ENCODE peak calls at places on chromosomes 4 and X, in five cellular contexts. C, U, E, G and L are unnamed samples.

GRCh38 chrX:27463187-27463586 is at the start of gene PPP4R3C:
- DNase-seq in U (no peak), G (no peak), E (no peak), C (no peak), L (no peak)

GRCh38 chr4:55768291-55768690 is 51.3 kb upstream of the EXOC1L start:
- DNase-seq in E (peak), U (no peak), C (peak), G (no peak), L (peak)

GRCh38 chr4:3452376-3452775 is 10.6 kb downstream of the HGFAC start:
- DNase-seq in G (no peak), E (peak), C (peak), U (no peak), L (peak)

GRCh38 chr4:178309890-178310289 is 867.7 kb upstream of the AGA start:
- DNase-seq in E (no peak), U (no peak), C (no peak), G (no peak), L (no peak)

GRCh38 chr4:10619855-10620254 is 64.7 kb downstream of the CLNK start:
- DNase-seq in C (no peak), U (no peak), E (no peak), G (no peak), L (no peak)

GRCh38 chr4:8579526-8580320 is 469 bp upstream of the GPR78 start:
- DNase-seq in C (no peak), U (no peak), E (no peak), G (no peak), L (no peak)

GRCh38 chr4:109826719-109827118 is 1.1 kb upstream of the RRH start:
- DNase-seq in U (no peak), G (peak), C (peak), E (peak), L (peak)

GRCh38 chr4:147479817-147480216 is 1.1 kb upstream of the EDNRA start:
- DNase-seq in G (no peak), E (peak), C (peak), U (no peak), L (peak)

GRCh38 chr4:117577686-117578085 is 456.6 kb upstream of the NDST3 start:
- DNase-seq in U (no peak), G (no peak), C (peak), E (no peak), L (no peak)

GRCh38 chr4:41204400-41204978 is 9.9 kb downstream of the APBB2 start:
- DNase-seq in G (no peak), C (peak), E (peak), U (no peak), L (peak)

GRCh38 chr4:41880022-41880837 is 55.0 kb upstream of the TMEM33 start:
- DNase-seq in E (no peak), G (no peak), C (no peak), U (no peak), L (no peak)

GRCh38 chrX:102154900-102155805 is 624 bp downstream of the BEX5 start:
- DNase-seq in C (no peak), U (peak), E (no peak), G (peak), L (no peak)

GRCh38 chrX:151082077-151082948 is 94.1 kb upstream of the GPR50 start:
- DNase-seq in E (peak), G (peak), U (peak), C (peak), L (peak)

GRCh38 chr4:8086751-8087445 is 71.7 kb downstream of the ABLIM2 start:
- DNase-seq in G (no peak), E (no peak), C (no peak), U (no peak), L (no peak)

GRCh38 chr4:40856836-40857362 is 107.1 kb downstream of the NSUN7 start:
- DNase-seq in G (peak), U (peak), E (peak), C (peak), L (no peak)

DNA sequence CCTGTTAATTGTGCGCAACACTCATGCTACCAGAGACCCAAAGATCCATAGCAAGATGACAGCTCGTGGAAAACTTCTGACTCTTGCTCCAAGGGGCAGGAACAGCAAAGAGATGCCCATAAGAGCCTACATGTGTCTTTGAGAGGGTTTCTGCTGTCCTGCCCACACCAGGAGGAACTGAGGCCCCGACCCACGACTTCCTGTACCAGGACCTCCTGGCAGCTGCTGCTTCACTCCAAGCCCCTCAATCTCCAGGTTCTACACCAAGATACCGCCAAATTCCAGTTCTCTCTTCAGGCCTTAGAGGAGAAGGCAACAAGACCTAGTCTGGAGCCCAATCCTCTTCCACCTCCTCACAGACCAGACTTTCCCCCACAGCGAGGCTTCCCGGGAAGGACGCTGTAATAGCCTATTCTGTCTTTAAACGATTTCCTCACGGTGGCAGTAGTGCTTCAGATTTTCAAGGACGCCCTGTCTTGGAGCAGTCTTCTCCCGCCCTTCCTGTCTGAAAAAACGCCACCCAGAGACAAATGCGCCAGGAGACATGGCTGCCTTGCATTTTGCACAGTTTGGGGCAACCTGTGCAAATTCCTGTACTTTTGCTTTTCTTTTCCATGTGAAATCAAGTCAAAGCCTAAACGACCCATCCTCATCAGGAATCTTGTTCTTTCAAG is 230.2 kb upstream of the STK26 start:
- DNase-seq in U (peak), E (peak), G (peak), C (peak), L (peak)
- TF ChIP-seq CTCF in U (no peak), E (no peak), G (peak), C (no peak), L (peak)

DNA sequence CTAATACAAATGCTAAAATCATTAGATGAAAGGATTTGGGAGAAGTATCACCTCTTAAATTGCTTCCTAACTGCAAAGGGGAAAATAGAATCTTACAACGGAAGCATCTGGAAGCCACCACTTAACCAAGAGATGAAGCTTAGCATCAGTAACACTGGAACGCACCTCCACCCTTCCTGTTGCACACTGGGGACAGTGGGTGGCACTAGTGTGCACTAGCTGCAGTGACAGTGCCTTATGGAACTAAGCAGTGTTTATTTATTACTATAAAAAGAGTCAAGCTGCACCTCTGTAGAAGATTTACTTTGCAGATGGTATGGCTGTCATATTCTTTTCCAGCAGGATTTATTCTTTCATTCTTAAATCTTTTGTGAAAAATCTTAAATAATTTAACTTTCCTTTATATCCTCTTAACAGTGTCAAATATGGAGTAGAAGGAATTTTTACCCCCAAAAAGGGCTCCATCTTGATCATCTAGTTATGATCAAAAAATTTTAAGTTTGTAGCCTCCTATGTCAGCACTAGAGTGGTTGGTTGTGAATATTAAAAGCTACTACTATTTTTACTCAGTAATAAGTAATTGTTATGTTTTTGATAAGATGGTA is 76.7 kb downstream of the SCD5 start:
- DNase-seq in E (peak), C (peak), G (peak), U (no peak), L (peak)
- TF ChIP-seq CTCF in E (peak), C (peak), G (peak), U (no peak), L (peak)

GRCh38 chr4:153560918-153561317 is 94.8 kb downstream of the TMEM131L start:
- DNase-seq in U (no peak), C (no peak), G (no peak), E (peak), L (no peak)

GRCh38 chr4:153553820-153554173 is 87.6 kb downstream of the TMEM131L start:
- DNase-seq in U (no peak), E (no peak), G (no peak), C (no peak), L (no peak)

GRCh38 chr4:153556441-153556815 is 90.3 kb downstream of the TMEM131L start:
- DNase-seq in C (no peak), G (no peak), U (no peak), E (no peak), L (no peak)

GRCh38 chr4:153553155-153553819 is 87.1 kb downstream of the TMEM131L start:
- DNase-seq in C (no peak), G (no peak), E (no peak), U (no peak), L (no peak)

GRCh38 chr4:153555730-153556440 is 89.7 kb downstream of the TMEM131L start:
- DNase-seq in C (peak), U (no peak), E (peak), G (no peak), L (peak)
- TF ChIP-seq CTCF in C (peak), U (no peak), E (no peak), G (no peak), L (no peak)

GRCh38 chr4:5127556-5127955 is 76.3 kb downstream of the STK32B start:
- DNase-seq in E (no peak), U (no peak), G (no peak), C (no peak), L (no peak)

GRCh38 chr4:5126857-5127256 is 75.6 kb downstream of the STK32B start:
- DNase-seq in C (no peak), G (no peak), E (no peak), U (no peak), L (no peak)

GRCh38 chr4:5125326-5125725 is 74.0 kb downstream of the STK32B start:
- DNase-seq in U (no peak), C (no peak), G (no peak), E (no peak), L (no peak)

GRCh38 chr4:5122114-5122513 is 70.8 kb downstream of the STK32B start:
- DNase-seq in G (no peak), C (no peak), E (no peak), U (no peak), L (no peak)

DNA sequence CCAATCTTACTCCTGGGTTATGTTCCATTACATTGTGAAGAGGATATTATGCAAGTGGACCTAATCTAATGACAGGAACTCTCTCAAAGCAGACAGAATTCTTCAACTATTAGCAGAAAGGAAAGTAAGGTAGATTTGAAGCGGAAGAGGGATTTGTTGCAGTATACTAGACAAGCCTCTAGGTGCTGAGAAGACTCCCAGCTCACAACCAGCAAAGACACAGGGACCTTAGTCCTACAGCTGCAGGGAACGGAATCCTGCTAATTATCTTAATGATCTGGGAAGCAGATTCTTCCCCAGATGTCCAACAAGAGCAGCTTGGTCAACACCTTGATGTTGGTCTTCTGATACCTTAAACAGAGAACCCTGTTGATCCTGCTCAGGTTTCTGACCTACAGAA is 73.6 kb downstream of the STK32B start:
- DNase-seq in E (no peak), C (no peak), G (no peak), U (no peak), L (no peak)
- TF ChIP-seq CTCF in E (no peak), C (no peak), G (no peak), U (no peak), L (no peak)

GRCh38 chrX:83419030-83419792 is 88.9 kb upstream of the POU3F4 start:
- DNase-seq in E (no peak), U (no peak), C (no peak), G (no peak), L (no peak)

GRCh38 chrX:83416273-83416672 is 91.8 kb upstream of the POU3F4 start:
- DNase-seq in E (peak), U (no peak), C (peak), G (peak), L (peak)
- TF ChIP-seq CTCF in E (no peak), U (no peak), C (no peak), G (peak), L (peak)

GRCh38 chr4:152011469-152011868 is 250.7 kb upstream of the GATB start:
- DNase-seq in U (no peak), E (no peak), G (no peak), C (no peak), L (no peak)
- TF ChIP-seq CTCF in U (no peak), E (no peak), G (no peak), C (no peak), L (no peak)

DNA sequence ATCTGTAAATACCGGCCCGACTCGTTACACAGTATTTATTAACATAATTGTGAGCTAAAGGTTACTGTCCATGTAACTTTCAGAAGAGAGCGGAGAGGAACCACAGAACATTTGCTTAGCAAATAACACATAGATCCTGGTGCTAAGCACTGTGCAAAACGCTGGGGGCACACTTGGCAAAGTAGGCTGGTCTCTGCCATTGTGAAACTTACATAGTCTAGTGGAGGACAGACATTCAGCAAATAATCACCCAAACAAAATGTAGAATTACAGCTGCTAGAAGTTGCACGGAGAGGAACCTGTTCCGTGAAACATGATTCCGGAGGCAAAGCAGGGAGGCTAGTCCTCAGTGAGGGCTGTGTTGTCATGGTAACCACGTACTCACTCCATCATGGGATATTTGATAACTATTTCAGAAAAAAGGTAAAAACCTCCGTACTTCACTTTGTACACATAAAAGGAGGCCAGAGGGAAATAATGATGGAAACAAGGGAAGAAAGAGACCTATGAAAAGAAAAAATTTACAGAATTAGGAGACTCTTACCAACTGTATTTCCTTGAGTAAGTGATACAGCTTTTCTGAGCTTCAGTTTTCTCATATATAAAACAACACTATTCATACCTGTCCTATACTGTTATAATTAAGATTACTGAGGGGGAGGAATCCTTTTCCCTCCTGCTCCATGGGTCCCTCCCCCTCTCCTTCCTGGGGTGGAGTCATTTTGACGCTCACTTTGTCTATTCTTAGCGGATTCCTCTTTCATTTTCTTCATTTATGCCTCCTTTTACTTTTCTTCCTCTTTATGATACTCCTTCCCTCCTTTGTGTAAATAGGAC is 760 bp upstream of the RASGEF1B start:
- DNase-seq in G (peak), E (peak), U (peak), C (peak), L (peak)
- TF ChIP-seq CTCF in G (peak), E (peak), U (no peak), C (peak), L (peak)

DNA sequence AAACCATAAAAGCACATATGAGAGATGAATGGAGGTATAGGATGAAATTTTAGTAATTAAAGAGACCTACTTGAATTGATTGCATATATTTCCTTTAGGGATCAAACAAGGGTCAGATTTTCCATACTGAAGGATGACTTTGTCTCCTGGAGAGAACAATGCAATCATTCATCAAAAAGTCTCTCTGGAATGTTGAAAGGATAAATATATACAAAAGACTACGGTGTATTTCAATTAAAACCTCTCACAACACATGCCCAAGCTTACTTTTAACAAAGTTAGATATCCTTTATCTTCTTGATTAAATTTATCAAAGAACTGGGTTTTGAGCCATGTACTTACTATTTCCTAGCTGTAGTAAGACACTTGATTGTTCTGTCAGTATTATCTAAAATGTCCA is 36.8 kb upstream of the ADH7 start:
- DNase-seq in G (no peak), C (no peak), E (no peak), U (no peak), L (no peak)
- TF ChIP-seq CTCF in G (no peak), C (no peak), E (no peak), U (no peak), L (no peak)